ENCODE peak calls at places on chromosomes 4 and X, in five cellular contexts. One of them, this sample, is unnamed.

GRCh38 chrX:17967888-17968287 is 106.8 kb upstream of the RAI2 start:
- DNase-seq in left ventricle myocardium inferior: no peak
- DNase-seq in OCI-LY7: no peak
- DNase-seq in H9: no peak
- DNase-seq in endothelial cell of umbilical vein: no peak
- DNase-seq in this sample: no peak

GRCh38 chrX:26651755-26652154 is 435.8 kb downstream of the MAGEB5 start:
- DNase-seq in left ventricle myocardium inferior: no peak
- DNase-seq in OCI-LY7: peak
- DNase-seq in H9: no peak
- DNase-seq in endothelial cell of umbilical vein: no peak
- DNase-seq in this sample: no peak

GRCh38 chrX:4182010-4182806 is 468.8 kb upstream of the PRKX start:
- DNase-seq in left ventricle myocardium inferior: no peak
- DNase-seq in OCI-LY7: no peak
- DNase-seq in H9: peak
- DNase-seq in endothelial cell of umbilical vein: no peak
- DNase-seq in this sample: no peak

GRCh38 chr4:82885410-82885809 is 5.5 kb downstream of the SEC31A start:
- DNase-seq in left ventricle myocardium inferior: no peak
- DNase-seq in OCI-LY7: no peak
- DNase-seq in H9: no peak
- DNase-seq in endothelial cell of umbilical vein: no peak
- DNase-seq in this sample: no peak

GRCh38 chr4:68278045-68278444 is 32.6 kb upstream of the TMPRSS11B start:
- DNase-seq in left ventricle myocardium inferior: no peak
- DNase-seq in OCI-LY7: no peak
- DNase-seq in H9: no peak
- DNase-seq in endothelial cell of umbilical vein: no peak
- DNase-seq in this sample: no peak

GRCh38 chrX:9555354-9555753 is 90.5 kb downstream of the TBL1X start:
- DNase-seq in left ventricle myocardium inferior: no peak
- DNase-seq in OCI-LY7: no peak
- DNase-seq in H9: no peak
- DNase-seq in endothelial cell of umbilical vein: no peak
- DNase-seq in this sample: no peak

GRCh38 chr4:106034205-106034604 is 138.9 kb downstream of the NPNT start:
- DNase-seq in left ventricle myocardium inferior: no peak
- DNase-seq in OCI-LY7: no peak
- DNase-seq in H9: no peak
- DNase-seq in endothelial cell of umbilical vein: no peak
- DNase-seq in this sample: no peak

GRCh38 chr4:52263612-52264011 is 212.5 kb downstream of the SPATA18 start:
- DNase-seq in left ventricle myocardium inferior: no peak
- DNase-seq in OCI-LY7: no peak
- DNase-seq in H9: no peak
- DNase-seq in endothelial cell of umbilical vein: no peak
- DNase-seq in this sample: no peak

GRCh38 chrX:40755291-40756249 is 20.2 kb upstream of the MED14 start:
- DNase-seq in left ventricle myocardium inferior: peak
- DNase-seq in OCI-LY7: no peak
- DNase-seq in H9: peak
- DNase-seq in endothelial cell of umbilical vein: peak
- DNase-seq in this sample: no peak

GRCh38 chr4:67886281-67886680 is 2.5 kb upstream of the TMPRSS11D start:
- DNase-seq in left ventricle myocardium inferior: no peak
- DNase-seq in OCI-LY7: no peak
- DNase-seq in H9: no peak
- DNase-seq in endothelial cell of umbilical vein: peak
- DNase-seq in this sample: no peak

GRCh38 chr4:121071640-121072037 is 696 bp downstream of the NDNF start:
- DNase-seq in left ventricle myocardium inferior: no peak
- DNase-seq in OCI-LY7: no peak
- DNase-seq in H9: no peak
- DNase-seq in endothelial cell of umbilical vein: no peak
- DNase-seq in this sample: no peak

GRCh38 chr4:16875487-16875886 is 23.0 kb downstream of the LDB2 start:
- DNase-seq in left ventricle myocardium inferior: no peak
- DNase-seq in OCI-LY7: no peak
- DNase-seq in H9: no peak
- DNase-seq in endothelial cell of umbilical vein: peak
- DNase-seq in this sample: no peak

GRCh38 chrX:25343060-25343459 is 327.3 kb upstream of the ARX start:
- DNase-seq in left ventricle myocardium inferior: no peak
- DNase-seq in OCI-LY7: no peak
- DNase-seq in H9: no peak
- DNase-seq in endothelial cell of umbilical vein: no peak
- DNase-seq in this sample: no peak

GRCh38 chrX:1941291-1941690 is 326.4 kb downstream of the ASMT start:
- DNase-seq in left ventricle myocardium inferior: no peak
- DNase-seq in OCI-LY7: no peak
- DNase-seq in H9: no peak
- DNase-seq in endothelial cell of umbilical vein: no peak
- DNase-seq in this sample: no peak

GRCh38 chrX:66863721-66864120 is 224.8 kb upstream of the EDA2R start:
- DNase-seq in left ventricle myocardium inferior: no peak
- DNase-seq in OCI-LY7: no peak
- DNase-seq in H9: no peak
- DNase-seq in endothelial cell of umbilical vein: no peak
- DNase-seq in this sample: no peak

GRCh38 chr4:8558080-8558960 is 21.9 kb upstream of the GPR78 start:
- DNase-seq in left ventricle myocardium inferior: no peak
- DNase-seq in OCI-LY7: no peak
- DNase-seq in H9: no peak
- DNase-seq in endothelial cell of umbilical vein: no peak
- DNase-seq in this sample: no peak

DNA sequence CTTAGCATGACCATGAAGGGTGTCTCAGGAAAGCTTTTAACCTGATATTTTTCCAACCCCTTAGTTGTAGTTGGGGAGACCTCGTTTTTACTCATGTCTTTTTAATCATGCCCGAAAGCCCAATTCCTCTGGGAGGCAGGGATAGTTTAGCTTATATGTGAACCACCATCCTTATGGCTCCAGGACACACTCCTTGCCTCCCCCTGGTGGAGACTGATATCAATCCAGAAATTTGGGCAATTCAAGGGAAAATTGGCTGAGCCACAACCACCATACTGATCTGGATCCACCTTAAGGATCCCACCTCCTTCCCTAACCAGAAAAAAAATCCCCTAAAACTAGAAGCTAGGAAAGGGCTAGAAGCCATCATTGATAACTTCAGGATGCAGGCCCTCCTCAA is 13.4 kb upstream of the COL25A1 start:
- DNase-seq in left ventricle myocardium inferior: no peak
- DNase-seq in OCI-LY7: no peak
- DNase-seq in H9: no peak
- DNase-seq in endothelial cell of umbilical vein: peak
- DNase-seq in this sample: no peak
- TF ChIP-seq CTCF in left ventricle myocardium inferior: no peak
- TF ChIP-seq CTCF in OCI-LY7: peak
- TF ChIP-seq CTCF in H9: peak
- TF ChIP-seq CTCF in endothelial cell of umbilical vein: peak
- TF ChIP-seq CTCF in this sample: no peak

GRCh38 chrX:119421306-119421705 is 22.2 kb downstream of the SLC25A43 start:
- DNase-seq in left ventricle myocardium inferior: no peak
- DNase-seq in OCI-LY7: no peak
- DNase-seq in H9: no peak
- DNase-seq in endothelial cell of umbilical vein: no peak
- DNase-seq in this sample: no peak

GRCh38 chrX:119417376-119417775 is 18.2 kb downstream of the SLC25A43 start:
- DNase-seq in left ventricle myocardium inferior: no peak
- DNase-seq in OCI-LY7: no peak
- DNase-seq in H9: no peak
- DNase-seq in endothelial cell of umbilical vein: no peak
- DNase-seq in this sample: no peak

GRCh38 chrX:119419146-119419545 is 20.0 kb downstream of the SLC25A43 start:
- DNase-seq in left ventricle myocardium inferior: no peak
- DNase-seq in OCI-LY7: no peak
- DNase-seq in H9: no peak
- DNase-seq in endothelial cell of umbilical vein: no peak
- DNase-seq in this sample: no peak

GRCh38 chrX:119419898-119420297 is 20.8 kb downstream of the SLC25A43 start:
- DNase-seq in left ventricle myocardium inferior: no peak
- DNase-seq in OCI-LY7: no peak
- DNase-seq in H9: no peak
- DNase-seq in endothelial cell of umbilical vein: no peak
- DNase-seq in this sample: no peak

GRCh38 chrX:119417842-119418241 is 18.7 kb downstream of the SLC25A43 start:
- DNase-seq in left ventricle myocardium inferior: no peak
- DNase-seq in OCI-LY7: peak
- DNase-seq in H9: no peak
- DNase-seq in endothelial cell of umbilical vein: no peak
- DNase-seq in this sample: no peak
- TF ChIP-seq CTCF in left ventricle myocardium inferior: peak
- TF ChIP-seq CTCF in OCI-LY7: peak
- TF ChIP-seq CTCF in H9: no peak
- TF ChIP-seq CTCF in endothelial cell of umbilical vein: no peak
- TF ChIP-seq CTCF in this sample: peak

GRCh38 chr4:20075479-20075878 is 176.2 kb upstream of the SLIT2 start:
- DNase-seq in left ventricle myocardium inferior: no peak
- DNase-seq in OCI-LY7: no peak
- DNase-seq in H9: no peak
- DNase-seq in endothelial cell of umbilical vein: peak
- DNase-seq in this sample: no peak
- TF ChIP-seq CTCF in left ventricle myocardium inferior: no peak
- TF ChIP-seq CTCF in OCI-LY7: no peak
- TF ChIP-seq CTCF in H9: no peak
- TF ChIP-seq CTCF in endothelial cell of umbilical vein: no peak
- TF ChIP-seq CTCF in this sample: no peak

GRCh38 chr4:41994461-41994860 is 4.1 kb downstream of the SLC30A9 start:
- DNase-seq in left ventricle myocardium inferior: no peak
- DNase-seq in OCI-LY7: no peak
- DNase-seq in H9: no peak
- DNase-seq in endothelial cell of umbilical vein: no peak
- DNase-seq in this sample: no peak
- TF ChIP-seq CTCF in left ventricle myocardium inferior: no peak
- TF ChIP-seq CTCF in OCI-LY7: peak
- TF ChIP-seq CTCF in H9: peak
- TF ChIP-seq CTCF in endothelial cell of umbilical vein: no peak
- TF ChIP-seq CTCF in this sample: no peak

GRCh38 chrX:580020-580419 is 50.6 kb upstream of the SHOX start:
- DNase-seq in left ventricle myocardium inferior: no peak
- DNase-seq in OCI-LY7: no peak
- DNase-seq in H9: no peak
- DNase-seq in endothelial cell of umbilical vein: no peak
- DNase-seq in this sample: no peak
- TF ChIP-seq CTCF in left ventricle myocardium inferior: no peak
- TF ChIP-seq CTCF in OCI-LY7: no peak
- TF ChIP-seq CTCF in H9: no peak
- TF ChIP-seq CTCF in endothelial cell of umbilical vein: no peak
- TF ChIP-seq CTCF in this sample: no peak

GRCh38 chrX:154329284-154329683 is 33.7 kb downstream of the TKTL1 start:
- DNase-seq in left ventricle myocardium inferior: no peak
- DNase-seq in OCI-LY7: no peak
- DNase-seq in H9: no peak
- DNase-seq in endothelial cell of umbilical vein: no peak
- DNase-seq in this sample: no peak

GRCh38 chrX:154334496-154334895 is 38.9 kb downstream of the TKTL1 start:
- DNase-seq in left ventricle myocardium inferior: no peak
- DNase-seq in OCI-LY7: no peak
- DNase-seq in H9: no peak
- DNase-seq in endothelial cell of umbilical vein: no peak
- DNase-seq in this sample: no peak

GRCh38 chrX:154333116-154333515 is 37.5 kb downstream of the TKTL1 start:
- DNase-seq in left ventricle myocardium inferior: no peak
- DNase-seq in OCI-LY7: no peak
- DNase-seq in H9: no peak
- DNase-seq in endothelial cell of umbilical vein: no peak
- DNase-seq in this sample: no peak

GRCh38 chrX:154333837-154334271 is 38.3 kb downstream of the TKTL1 start:
- DNase-seq in left ventricle myocardium inferior: no peak
- DNase-seq in OCI-LY7: peak
- DNase-seq in H9: no peak
- DNase-seq in endothelial cell of umbilical vein: peak
- DNase-seq in this sample: peak

DNA sequence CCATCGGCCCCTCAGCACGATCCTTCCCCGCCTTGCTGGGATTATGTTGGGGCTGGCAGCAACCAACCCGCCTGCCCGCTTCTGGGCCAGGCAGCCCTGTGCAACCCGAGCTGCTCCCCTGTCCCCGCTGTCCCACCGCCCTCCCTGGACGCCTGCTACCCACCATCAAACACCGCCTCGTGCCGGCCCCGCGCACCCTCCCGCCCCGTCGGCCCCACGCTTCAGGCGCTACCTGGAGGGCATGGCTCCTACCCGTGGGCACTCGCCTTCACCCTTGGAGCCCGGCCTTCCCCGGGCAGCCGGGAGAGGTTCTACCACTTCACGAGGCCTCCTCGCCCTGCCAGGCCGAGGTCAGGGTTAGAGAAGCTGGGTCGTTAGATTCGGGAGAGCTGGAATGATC is 37.0 kb downstream of the TKTL1 start:
- DNase-seq in left ventricle myocardium inferior: no peak
- DNase-seq in OCI-LY7: no peak
- DNase-seq in H9: no peak
- DNase-seq in endothelial cell of umbilical vein: no peak
- DNase-seq in this sample: no peak
- TF ChIP-seq CTCF in left ventricle myocardium inferior: no peak
- TF ChIP-seq CTCF in OCI-LY7: no peak
- TF ChIP-seq CTCF in H9: no peak
- TF ChIP-seq CTCF in endothelial cell of umbilical vein: no peak
- TF ChIP-seq CTCF in this sample: no peak

DNA sequence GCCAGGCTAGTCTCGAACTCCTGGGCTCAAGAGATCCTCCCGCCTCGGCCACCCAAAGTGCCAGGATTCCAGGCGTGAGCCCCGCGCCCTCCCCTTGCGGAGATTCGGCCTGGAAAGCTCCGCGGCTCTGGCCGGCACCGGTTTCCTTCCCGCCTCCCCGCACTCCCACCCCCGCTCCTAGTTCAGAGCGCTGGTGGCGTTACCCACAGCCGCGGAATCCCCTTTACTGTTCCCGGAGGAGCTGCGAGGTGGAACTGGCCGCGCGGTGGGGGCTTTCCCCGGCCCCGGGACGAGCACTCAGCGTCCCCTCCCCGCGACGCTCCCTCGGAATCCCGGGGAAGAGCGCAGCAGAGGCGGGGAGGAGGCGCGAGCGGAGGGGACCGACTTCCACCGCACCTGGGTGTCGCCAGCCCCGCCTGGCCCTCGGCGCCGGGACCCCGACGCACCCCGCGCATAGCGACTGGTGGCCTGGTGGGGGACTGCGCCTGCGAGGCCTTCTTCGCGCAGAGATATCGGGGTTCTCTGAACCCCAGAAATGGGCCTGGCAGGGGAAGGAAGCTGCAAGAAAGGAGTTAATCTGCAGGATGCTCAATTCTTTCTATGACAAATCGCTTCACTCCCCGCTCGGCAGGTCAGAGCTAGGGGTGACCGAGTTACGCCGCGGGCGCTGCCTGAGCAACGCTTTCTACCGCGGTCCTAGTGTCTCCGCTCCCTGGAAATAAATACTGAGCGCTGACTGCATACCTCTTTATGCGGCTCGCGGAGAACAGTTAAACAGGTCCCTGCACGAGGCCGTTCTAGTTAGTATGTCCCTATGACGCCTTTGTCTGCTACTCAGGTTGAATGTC is 14.6 kb upstream of the SLC25A4 start:
- DNase-seq in left ventricle myocardium inferior: peak
- DNase-seq in OCI-LY7: no peak
- DNase-seq in H9: peak
- DNase-seq in endothelial cell of umbilical vein: peak
- DNase-seq in this sample: peak
- TF ChIP-seq CTCF in left ventricle myocardium inferior: peak
- TF ChIP-seq CTCF in OCI-LY7: no peak
- TF ChIP-seq CTCF in H9: peak
- TF ChIP-seq CTCF in endothelial cell of umbilical vein: no peak
- TF ChIP-seq CTCF in this sample: no peak

GRCh38 chr4:174259580-174259979 is 23.9 kb downstream of the FBXO8 start:
- DNase-seq in left ventricle myocardium inferior: no peak
- DNase-seq in OCI-LY7: no peak
- DNase-seq in H9: no peak
- DNase-seq in endothelial cell of umbilical vein: no peak
- DNase-seq in this sample: no peak
- TF ChIP-seq CTCF in left ventricle myocardium inferior: no peak
- TF ChIP-seq CTCF in OCI-LY7: peak
- TF ChIP-seq CTCF in H9: no peak
- TF ChIP-seq CTCF in endothelial cell of umbilical vein: no peak
- TF ChIP-seq CTCF in this sample: no peak

This sample was measured in GM13977.